ENCODE peak calls at places on chromosomes 5 and 9, in five cellular contexts. I is endothelial cell of umbilical vein, B is tibial artery, N is HFF-Myc, L is bronchial epithelial cell. R is an unnamed sample.

GRCh38 chr5:141822134-141822533 is 56.1 kb downstream of the PCDH1 start:
- DNase-seq in I (peak), B (peak), N (no peak), L (no peak), R (no peak)

GRCh38 chr5:142911775-142912174 is 141.6 kb downstream of the ARHGAP26 start:
- DNase-seq in I (no peak), B (no peak), N (no peak), L (no peak), R (no peak)

GRCh38 chr5:15004506-15004905 is 132.9 kb upstream of the ANKH start:
- DNase-seq in I (no peak), B (no peak), N (no peak), L (no peak), R (no peak)

GRCh38 chr5:73095564-73096238 is 24.7 kb upstream of the TMEM171 start:
- DNase-seq in I (no peak), B (no peak), N (no peak), L (no peak), R (no peak)

GRCh38 chr9:4269872-4270271 is 30.0 kb downstream of the GLIS3 start:
- DNase-seq in I (no peak), B (no peak), N (no peak), L (no peak), R (no peak)

GRCh38 chr5:39107350-39107749 is 33.2 kb upstream of the RICTOR start:
- DNase-seq in I (no peak), B (no peak), N (no peak), L (no peak), R (no peak)

GRCh38 chr9:32783168-32783891 is at the start of gene TMEM215:
- DNase-seq in I (no peak), B (no peak), N (no peak), L (no peak), R (no peak)

GRCh38 chr5:181260720-181261319 is at the start of gene TRIM52:
- DNase-seq in I (peak), B (peak), N (peak), L (peak), R (no peak)

GRCh38 chr9:109329274-109330258 is 8.7 kb upstream of the EPB41L4B start:
- DNase-seq in I (no peak), B (peak), N (no peak), L (peak), R (no peak)

GRCh38 chr5:2357309-2357708 is 394.2 kb downstream of the IRX2 start:
- DNase-seq in I (no peak), B (no peak), N (no peak), L (no peak), R (no peak)

GRCh38 chr5:128844354-128844923 is 120.8 kb upstream of the SLC27A6 start:
- DNase-seq in I (peak), B (no peak), N (no peak), L (peak), R (no peak)

GRCh38 chr9:25205285-25205684 is 473.0 kb downstream of the TUSC1 start:
- DNase-seq in I (no peak), B (no peak), N (no peak), L (no peak), R (no peak)

GRCh38 chr9:117184173-117184572 is 230.7 kb downstream of the ASTN2 start:
- DNase-seq in I (no peak), B (no peak), N (no peak), L (no peak), R (no peak)

GRCh38 chr5:75532190-75532589 is 20.5 kb downstream of the POLK start:
- DNase-seq in I (no peak), B (no peak), N (no peak), L (no peak), R (no peak)

GRCh38 chr5:133611357-133612020 is 852 bp downstream of the FSTL4 start:
- DNase-seq in I (no peak), B (no peak), N (no peak), L (no peak), R (no peak)

GRCh38 chr9:116303270-116303904 is 149.8 kb downstream of the PAPPA start:
- DNase-seq in I (no peak), B (no peak), N (no peak), L (no peak), R (no peak)

GRCh38 chr5:58135571-58136335 is 324.1 kb downstream of the PLK2 start:
- DNase-seq in I (no peak), B (no peak), N (peak), L (peak), R (no peak)

GRCh38 chr9:82170871-82171270 is 182.3 kb downstream of the SPATA31D1 start:
- DNase-seq in I (no peak), B (no peak), N (peak), L (no peak), R (no peak)

GRCh38 chr9:110623462-110624025 is 44.0 kb upstream of the SVEP1 start:
- DNase-seq in I (peak), B (peak), N (no peak), L (peak), R (peak)

GRCh38 chr5:96788112-96788749 is 19.5 kb downstream of the ERAP1 start:
- DNase-seq in I (no peak), B (no peak), N (no peak), L (peak), R (no peak)

GRCh38 chr9:114495992-114496391 is 9.3 kb downstream of the WHRN start:
- DNase-seq in I (no peak), B (no peak), N (no peak), L (no peak), R (no peak)

GRCh38 chr5:67012241-67012640 is 184.4 kb downstream of the CD180 start:
- DNase-seq in I (peak), B (no peak), N (no peak), L (peak), R (no peak)

GRCh38 chr5:67010684-67011409 is 185.8 kb downstream of the CD180 start:
- DNase-seq in I (peak), B (no peak), N (peak), L (peak), R (no peak)

GRCh38 chr5:67009028-67009427 is 187.6 kb downstream of the CD180 start:
- DNase-seq in I (no peak), B (no peak), N (no peak), L (no peak), R (no peak)

GRCh38 chr5:67013719-67014118 is 182.9 kb downstream of the CD180 start:
- DNase-seq in I (no peak), B (no peak), N (no peak), L (no peak), R (no peak)

DNA sequence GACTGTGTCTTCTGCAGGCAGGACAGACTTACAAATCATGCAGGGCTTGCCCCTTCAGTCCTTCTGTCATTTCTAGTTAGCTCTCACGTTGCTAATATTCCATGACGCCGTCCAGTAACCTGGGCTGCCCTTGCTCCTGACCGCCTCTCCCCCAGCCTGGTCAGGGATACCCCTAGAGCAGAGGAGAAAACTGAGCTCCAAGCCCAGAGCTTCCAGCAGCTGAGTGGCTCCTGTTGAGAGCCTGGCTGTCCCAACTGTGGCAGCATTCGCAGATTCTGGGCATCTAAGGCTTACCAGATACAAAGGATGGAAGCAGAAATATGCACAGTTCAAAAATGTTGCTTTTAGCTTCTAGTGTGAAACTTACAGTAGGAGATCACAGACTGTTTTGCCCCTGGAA is 185.2 kb downstream of the CD180 start:
- DNase-seq in I (no peak), B (no peak), N (no peak), L (no peak), R (no peak)
- H3K4me3 ChIP-seq in I (no peak), B (peak), N (no peak), L (peak), R (peak)

GRCh38 chr5:150573867-150574817 is 66.2 kb downstream of the NDST1 start:
- DNase-seq in I (no peak), B (no peak), N (no peak), L (no peak), R (no peak)
- TF ChIP-seq CTCF in I (peak), B (no peak), N (peak), L (peak), R (peak)

GRCh38 chr9:92948032-92948534 is 760 bp downstream of the FGD3 start:
- DNase-seq in I (no peak), B (no peak), N (no peak), L (no peak), R (no peak)
- H3K4me3 ChIP-seq in I (no peak), B (no peak), N (no peak), L (peak), R (peak)

DNA sequence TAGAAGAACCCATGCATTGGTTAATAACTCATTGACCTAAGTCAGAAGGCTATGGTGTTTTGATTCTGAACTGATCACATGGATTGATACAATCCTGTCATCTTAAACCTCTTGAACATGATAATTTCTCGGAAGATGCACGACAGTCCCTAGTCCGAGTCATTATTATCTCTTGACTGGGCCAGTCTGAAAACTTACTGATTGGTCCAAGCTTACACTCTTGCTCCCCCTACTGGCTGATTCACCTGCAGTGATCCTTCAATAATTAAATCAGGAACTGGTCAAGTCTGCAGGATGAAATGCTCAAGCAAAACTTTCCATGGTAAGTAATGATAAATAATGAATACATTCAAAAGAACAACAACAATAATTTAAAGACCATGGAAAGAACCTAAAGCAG is 79.5 kb downstream of the BRINP1 start:
- DNase-seq in I (peak), B (peak), N (no peak), L (peak), R (no peak)
- TF ChIP-seq CTCF in I (peak), B (peak), N (peak), L (peak), R (peak)

DNA sequence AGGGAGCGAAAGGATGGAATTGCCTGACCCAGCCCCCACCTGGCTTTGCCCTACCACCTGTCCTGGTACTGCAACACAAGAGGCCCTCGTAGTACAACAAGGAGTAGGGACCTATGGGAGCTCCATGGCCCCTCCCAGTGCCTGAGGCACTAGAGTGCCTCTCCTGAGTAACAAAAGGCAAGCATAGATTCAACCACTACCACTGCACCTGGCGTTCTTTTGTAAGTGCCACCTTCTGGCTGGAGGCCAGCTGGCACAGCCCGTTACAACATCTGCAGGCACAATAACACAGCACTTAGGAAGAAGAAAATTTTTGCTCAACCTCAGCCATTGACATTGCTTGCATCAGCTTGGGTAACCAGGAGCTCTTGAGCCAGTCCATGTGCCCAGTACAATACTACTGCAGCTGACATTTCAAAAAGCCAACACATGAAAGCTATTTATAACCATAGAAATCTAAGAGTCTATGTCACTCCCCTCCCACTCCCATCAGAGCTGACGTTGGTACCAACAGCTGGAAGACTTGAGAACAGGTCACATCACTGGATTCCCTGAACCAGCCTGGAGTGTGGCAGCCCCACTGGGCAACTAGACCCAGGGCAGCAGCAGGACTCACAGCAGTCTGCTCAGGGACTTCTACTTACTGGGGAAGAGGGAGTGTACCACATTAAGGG is 17.7 kb upstream of the FAM174A start:
- DNase-seq in I (no peak), B (no peak), N (no peak), L (peak), R (no peak)
- H3K4me3 ChIP-seq in I (no peak), B (no peak), N (no peak), L (no peak), R (no peak)

GRCh38 chr9:79482078-79482477 is 89.7 kb upstream of the TLE4 start:
- DNase-seq in I (no peak), B (no peak), N (no peak), L (peak), R (no peak)

GRCh38 chr9:79477241-79477830 is 94.4 kb upstream of the TLE4 start:
- DNase-seq in I (no peak), B (no peak), N (no peak), L (no peak), R (no peak)

GRCh38 chr9:79480639-79481038 is 91.1 kb upstream of the TLE4 start:
- DNase-seq in I (no peak), B (no peak), N (no peak), L (peak), R (no peak)

GRCh38 chr9:79473704-79474103 is 98.1 kb upstream of the TLE4 start:
- DNase-seq in I (no peak), B (no peak), N (no peak), L (no peak), R (no peak)

GRCh38 chr9:79477955-79478751 is 93.6 kb upstream of the TLE4 start:
- DNase-seq in I (peak), B (peak), N (no peak), L (peak), R (no peak)
- TF ChIP-seq CTCF in I (peak), B (no peak), N (peak), L (peak), R (peak)

R was measured in epithelial cell of proximal tubule.